ENCODE peak calls at places on chromosomes 11 and 22, in nine cellular contexts. M is esophagus muscularis mucosa, V is Peyer's patch, P is ovary, C is A549, F is AG09309, T is body of pancreas, Z is colonic mucosa, O is LNCaP clone FGC. W is an unnamed sample.

GRCh38 chr11:1546536-1547466 is 25.3 kb downstream of the DUSP8 start:
- DNase-seq in M (no peak), V (no peak), P (no peak), C (peak), F (no peak), T (peak), Z (peak), O (no peak), W (no peak)

GRCh38 chr11:91926967-91927366 is 297.7 kb upstream of the FAT3 start:
- DNase-seq in M (no peak), V (no peak), P (no peak), C (no peak), F (no peak), T (peak), Z (no peak), O (no peak), W (no peak)

GRCh38 chr22:38871360-38872171 is 450 bp downstream of the CBX6 start:
- DNase-seq in M (no peak), V (peak), P (peak), C (no peak), F (no peak), T (peak), Z (no peak), O (no peak), W (no peak)

GRCh38 chr22:49400866-49401598 is 426.6 kb downstream of the BRD1 start:
- DNase-seq in M (no peak), V (peak), P (no peak), C (no peak), F (no peak), T (no peak), Z (peak), O (no peak), W (no peak)

GRCh38 chr22:19275513-19275912 is 16.0 kb downstream of the CLTCL1 start:
- DNase-seq in M (peak), V (no peak), P (no peak), C (no peak), F (no peak), T (no peak), Z (no peak), O (no peak), W (no peak)

GRCh38 chr11:116257092-116257491 is 515.7 kb downstream of the BUD13 start:
- DNase-seq in M (no peak), V (no peak), P (no peak), C (no peak), F (no peak), T (no peak), Z (no peak), O (no peak), W (no peak)

GRCh38 chr11:19834761-19835160 is 122.1 kb downstream of the NAV2 start:
- DNase-seq in M (no peak), V (no peak), P (no peak), C (no peak), F (no peak), T (no peak), Z (no peak), O (no peak), W (no peak)

GRCh38 chr11:74330065-74330858 is 18.8 kb upstream of the P4HA3 start:
- DNase-seq in M (no peak), V (no peak), P (no peak), C (no peak), F (no peak), T (no peak), Z (no peak), O (no peak), W (peak)

GRCh38 chr11:112212710-112213109 is 13.5 kb upstream of the PTS start:
- DNase-seq in M (no peak), V (no peak), P (no peak), C (no peak), F (no peak), T (no peak), Z (no peak), O (no peak), W (no peak)

GRCh38 chr11:101428918-101429317 is 154.9 kb downstream of the TRPC6 start:
- DNase-seq in M (no peak), V (no peak), P (no peak), C (no peak), F (no peak), T (no peak), Z (no peak), O (peak), W (no peak)

GRCh38 chr11:133663135-133663534 is 130.8 kb upstream of the OPCML start:
- DNase-seq in M (no peak), V (no peak), P (no peak), C (no peak), F (no peak), T (no peak), Z (no peak), O (no peak), W (no peak)

GRCh38 chr11:123457187-123457770 is 27.2 kb downstream of the GRAMD1B start:
- DNase-seq in M (no peak), V (peak), P (peak), C (no peak), F (no peak), T (no peak), Z (no peak), O (no peak), W (no peak)
- TF ChIP-seq CTCF in M (no peak), V (no peak), P (no peak), C (no peak), F (no peak), T (no peak), Z (no peak), O (no peak), W (no peak)

GRCh38 chr11:68379216-68379615 is 66.8 kb downstream of the LRP5 start:
- DNase-seq in M (no peak), V (no peak), P (no peak), C (no peak), F (no peak), T (no peak), Z (no peak), O (no peak), W (no peak)

GRCh38 chr11:68381716-68382115 is 69.3 kb downstream of the LRP5 start:
- DNase-seq in M (no peak), V (no peak), P (no peak), C (no peak), F (no peak), T (no peak), Z (no peak), O (no peak), W (no peak)

GRCh38 chr11:68383976-68384501 is 71.6 kb downstream of the LRP5 start:
- DNase-seq in M (no peak), V (peak), P (peak), C (peak), F (no peak), T (peak), Z (peak), O (no peak), W (no peak)

GRCh38 chr11:68382358-68382998 is 70.1 kb downstream of the LRP5 start:
- DNase-seq in M (no peak), V (no peak), P (no peak), C (no peak), F (no peak), T (no peak), Z (no peak), O (no peak), W (no peak)

DNA sequence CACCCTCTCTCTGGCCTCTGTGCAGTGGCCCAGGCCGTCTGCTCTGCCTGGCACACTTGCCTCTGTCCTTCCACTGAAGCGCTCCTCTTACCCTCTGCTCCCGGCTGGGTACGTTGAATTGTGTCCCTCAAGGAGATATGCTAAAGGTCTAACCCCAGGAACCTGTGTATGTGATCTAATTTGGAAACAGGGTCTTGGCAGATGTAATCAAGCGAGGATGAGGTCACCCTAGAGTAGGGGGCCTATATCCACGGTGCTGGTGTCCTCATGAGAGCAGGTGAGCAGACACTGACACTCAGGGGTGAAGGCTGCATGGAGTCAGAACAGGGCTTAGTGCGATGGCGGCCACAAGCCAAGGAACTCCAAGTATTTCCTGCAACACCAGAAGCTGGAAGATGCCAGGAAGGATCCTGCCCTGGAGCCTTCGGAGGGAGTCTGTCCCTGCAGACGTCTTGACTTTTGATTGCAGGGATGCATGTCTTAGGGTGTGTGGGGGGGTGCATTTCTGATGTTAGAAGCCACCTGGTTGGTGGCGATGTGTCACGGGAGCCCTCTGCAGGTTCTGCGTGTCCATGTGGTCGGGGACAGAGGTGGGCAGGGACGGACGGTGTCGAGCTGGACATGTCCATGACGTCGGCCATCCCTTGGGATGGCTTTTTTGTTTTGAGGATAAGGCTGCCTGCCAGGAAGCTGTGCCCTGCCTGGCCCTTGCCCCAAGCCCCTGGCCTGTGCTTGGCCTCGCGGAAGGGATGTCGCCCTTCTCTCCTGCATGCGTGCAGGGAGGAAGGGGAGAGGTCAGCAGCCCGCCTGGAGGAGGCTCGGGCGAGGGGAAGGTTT is 68.6 kb downstream of the LRP5 start:
- DNase-seq in M (no peak), V (peak), P (no peak), C (peak), F (no peak), T (no peak), Z (no peak), O (no peak), W (no peak)
- H3K4me3 ChIP-seq in M (peak), V (no peak), P (no peak), C (no peak), F (no peak), T (no peak), Z (no peak), O (no peak), W (no peak)

DNA sequence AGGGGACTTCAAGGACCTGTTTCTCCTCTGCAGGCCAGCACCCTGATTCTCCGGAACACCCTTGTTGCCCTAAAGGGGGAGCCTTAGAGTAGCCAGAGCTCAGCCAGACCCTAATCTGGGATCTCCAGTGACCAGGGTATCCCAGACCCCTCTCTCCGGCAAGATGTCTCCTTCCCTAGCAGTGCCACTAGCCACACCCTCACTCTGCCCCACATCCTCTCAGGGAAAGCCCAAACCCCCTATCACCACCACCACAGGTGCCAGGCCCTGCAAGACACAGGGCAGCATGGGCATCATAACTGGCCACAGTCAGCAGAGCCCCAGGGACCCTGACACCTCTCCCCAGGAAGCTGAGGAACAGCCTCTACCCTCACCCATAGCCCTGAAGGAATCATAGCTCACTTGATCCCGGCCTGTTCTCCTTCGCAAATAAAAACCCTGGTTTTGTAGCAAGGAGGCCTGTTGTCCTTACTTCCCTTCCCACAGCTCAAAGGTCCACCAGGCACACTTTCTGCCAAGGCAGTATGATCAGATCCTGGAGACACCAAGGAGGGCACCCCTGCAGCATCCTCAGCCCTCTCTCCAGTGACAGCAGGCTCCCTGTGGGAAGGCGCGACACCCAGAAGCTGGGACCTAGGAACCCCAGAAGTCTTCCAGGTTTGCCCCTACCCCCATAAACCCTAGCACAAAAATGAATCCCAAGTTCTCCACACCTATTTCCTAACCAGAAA is 4.6 kb downstream of the CFL1 start:
- DNase-seq in M (no peak), V (no peak), P (no peak), C (no peak), F (no peak), T (no peak), Z (peak), O (no peak), W (no peak)
- TF ChIP-seq CTCF in M (no peak), V (no peak), P (no peak), C (no peak), F (no peak), T (no peak), Z (no peak), O (no peak), W (peak)

DNA sequence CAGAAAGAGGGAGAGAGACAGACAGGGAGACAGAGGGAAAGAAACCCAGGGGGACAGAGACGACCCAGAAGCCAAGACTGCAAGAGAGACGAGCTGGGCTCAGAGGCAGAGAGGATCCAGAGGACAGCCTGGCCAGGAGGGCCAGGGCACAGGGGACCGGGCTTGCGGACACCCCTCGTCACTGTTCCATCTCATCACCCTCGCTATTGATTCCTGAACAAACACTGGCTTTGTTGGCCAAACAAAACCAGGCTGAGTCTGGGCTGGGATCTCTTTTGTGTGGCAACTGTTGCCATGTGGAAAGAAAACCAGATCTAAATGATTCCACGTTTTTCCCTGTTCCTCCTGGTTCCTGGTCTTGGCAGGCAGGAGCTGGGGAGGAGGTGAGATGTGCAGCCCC is 339.4 kb downstream of the MN1 start:
- DNase-seq in M (no peak), V (no peak), P (no peak), C (no peak), F (no peak), T (no peak), Z (no peak), O (no peak), W (no peak)
- H3K4me3 ChIP-seq in M (no peak), V (no peak), P (no peak), C (no peak), F (no peak), T (no peak), Z (no peak), O (no peak), W (no peak)